ENCODE peak calls at places on chromosome 4, in four cellular contexts. A, T, I and X are unnamed samples.

GRCh38 chr4:142420461-142421095 is 425.5 kb downstream of the INPP4B start:
- DNase-seq in A (no peak), I (no peak), T (no peak), X (no peak)

GRCh38 chr4:127730142-127730913 is at the start of gene SLC25A31:
- DNase-seq in A (no peak), I (no peak), T (no peak), X (no peak)

GRCh38 chr4:12924253-12924652 is 559.9 kb downstream of the RAB28 start:
- DNase-seq in I (no peak), A (no peak), T (no peak), X (no peak)

GRCh38 chr4:173328236-173328901 is 5.8 kb downstream of the HMGB2 start:
- DNase-seq in T (no peak), A (no peak), I (no peak), X (no peak)

GRCh38 chr4:109735566-109736454 is 5.9 kb upstream of the PLA2G12A start:
- DNase-seq in A (no peak), T (no peak), I (no peak), X (no peak)

GRCh38 chr4:68576272-68577100 is at the start of gene UGT2B17:
- DNase-seq in A (no peak), I (no peak), T (no peak), X (no peak)

GRCh38 chr4:55122235-55122634 is 3.2 kb downstream of the KDR start:
- DNase-seq in A (no peak), I (no peak), T (no peak), X (no peak)

GRCh38 chr4:4480685-4481393 is 61.0 kb downstream of the STX18 start:
- DNase-seq in I (no peak), A (peak), T (no peak), X (no peak)

GRCh38 chr4:139951051-139951450 is 202.9 kb downstream of the MAML3 start:
- DNase-seq in T (no peak), I (no peak), A (peak), X (no peak)

GRCh38 chr4:22625301-22625700 is 67.4 kb upstream of the GBA3 start:
- DNase-seq in I (no peak), T (no peak), A (no peak), X (no peak)

GRCh38 chr4:41644288-41644914 is 104.1 kb downstream of the PHOX2B start:
- DNase-seq in I (peak), T (no peak), A (peak), X (peak)

GRCh38 chr4:148225639-148226038 is 216.6 kb downstream of the NR3C2 start:
- DNase-seq in A (peak), T (no peak), I (no peak), X (no peak)

GRCh38 chr4:32748061-32748460 is 2027.9 kb downstream of the PCDH7 start:
- DNase-seq in A (no peak), I (no peak), T (no peak), X (no peak)

GRCh38 chr4:1723131-1723801 is 1.9 kb downstream of the TACC3 start:
- DNase-seq in A (no peak), I (no peak), T (no peak), X (peak)

GRCh38 chr4:112284662-112285411 is 867 bp downstream of the TIFA start:
- DNase-seq in A (no peak), T (no peak), I (no peak), X (no peak)

GRCh38 chr4:156517546-156517945 is 454.1 kb downstream of the PDGFC start:
- DNase-seq in I (no peak), T (no peak), A (no peak), X (no peak)

GRCh38 chr4:67522851-67523671 is 22.2 kb downstream of the CENPC start:
- DNase-seq in I (no peak), A (peak), T (no peak), X (no peak)

GRCh38 chr4:119512398-119512797 is 116.2 kb downstream of the PDE5A start:
- DNase-seq in I (no peak), A (no peak), T (no peak), X (no peak)

GRCh38 chr4:119510750-119511149 is 117.9 kb downstream of the PDE5A start:
- DNase-seq in A (no peak), T (no peak), I (no peak), X (no peak)

GRCh38 chr4:119504616-119505015 is 124.0 kb downstream of the PDE5A start:
- DNase-seq in I (no peak), A (no peak), T (no peak), X (no peak)

GRCh38 chr4:119506761-119507160 is 121.8 kb downstream of the PDE5A start:
- DNase-seq in T (no peak), I (no peak), A (no peak), X (no peak)

DNA sequence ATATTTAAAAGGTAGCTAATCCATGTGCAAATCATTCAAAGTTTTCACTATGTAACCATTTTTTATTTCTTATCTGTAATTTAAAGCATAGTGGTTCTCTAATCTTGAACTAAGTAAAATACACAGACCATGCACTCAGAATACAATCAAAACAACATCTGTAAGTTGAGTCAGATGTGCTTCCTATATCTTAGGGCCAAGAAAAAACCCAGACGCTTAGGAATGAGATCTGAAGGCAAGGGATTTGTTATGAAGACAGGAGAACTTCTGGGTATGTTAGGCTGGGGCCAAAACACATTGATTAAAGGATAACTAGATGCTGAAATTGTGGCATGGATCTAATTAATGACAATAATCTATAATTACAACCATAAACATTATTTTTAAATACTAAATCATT is 120.3 kb downstream of the PDE5A start:
- DNase-seq in I (no peak), T (no peak), A (no peak), X (no peak)
- TF ChIP-seq CTCF in I (no peak), T (no peak), A (no peak), X (no peak)

GRCh38 chr4:138576684-138577083 is 334.5 kb upstream of the SLC7A11 start:
- DNase-seq in I (no peak), T (peak), A (peak), X (no peak)
- TF ChIP-seq CTCF in I (no peak), T (peak), A (peak), X (no peak)

DNA sequence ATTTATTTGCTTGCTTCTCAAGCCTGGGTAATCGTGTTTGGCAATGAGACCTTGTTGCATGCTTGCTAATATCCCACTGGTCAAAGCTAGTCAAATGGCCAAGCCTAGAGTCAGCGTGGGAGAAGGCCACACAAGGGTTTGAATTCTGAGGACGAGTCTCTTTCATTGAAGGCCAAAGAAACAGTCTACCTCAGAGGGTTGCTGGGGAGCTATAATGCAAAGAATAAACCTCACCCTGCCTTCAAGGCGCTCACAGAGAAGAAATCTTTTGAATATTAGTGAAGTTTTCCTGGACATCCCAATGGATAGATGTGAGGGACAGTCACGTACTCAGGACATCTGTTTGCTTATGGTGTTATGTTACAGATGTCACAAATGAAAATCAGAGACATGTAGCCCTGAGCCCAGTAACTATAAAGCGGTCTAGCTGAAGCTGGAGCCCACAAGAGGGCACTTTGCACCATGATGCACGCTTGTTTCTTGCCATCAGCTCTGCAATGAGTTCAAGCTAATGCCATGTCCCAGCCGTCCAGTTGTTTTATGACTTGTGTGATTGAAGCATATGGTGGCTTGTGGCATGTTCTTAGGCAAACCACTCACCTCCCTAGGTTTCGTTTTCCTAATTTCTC is 1.1 kb upstream of the TLR3 start:
- DNase-seq in A (peak), I (peak), T (peak), X (peak)
- TF ChIP-seq CTCF in A (peak), I (peak), T (peak), X (peak)

GRCh38 chr4:56128231-56128630 is 179.5 kb downstream of the CEP135 start:
- DNase-seq in T (no peak), A (peak), I (no peak), X (no peak)

GRCh38 chr4:56130609-56131150 is 181.9 kb downstream of the CEP135 start:
- DNase-seq in A (peak), I (no peak), T (no peak), X (no peak)

GRCh38 chr4:56132835-56133234 is 184.1 kb downstream of the CEP135 start:
- DNase-seq in T (no peak), I (no peak), A (no peak), X (no peak)

GRCh38 chr4:56127698-56128097 is 179.0 kb downstream of the CEP135 start:
- DNase-seq in I (no peak), T (no peak), A (no peak), X (no peak)

GRCh38 chr4:56129431-56129861 is 180.7 kb downstream of the CEP135 start:
- DNase-seq in A (no peak), T (peak), I (no peak), X (no peak)
- TF ChIP-seq CTCF in A (peak), T (peak), I (no peak), X (no peak)

GRCh38 chr4:8112036-8112576 is 46.5 kb downstream of the ABLIM2 start:
- DNase-seq in A (no peak), T (no peak), I (no peak), X (no peak)

GRCh38 chr4:8109406-8110065 is 49.1 kb downstream of the ABLIM2 start:
- DNase-seq in T (no peak), A (no peak), I (no peak), X (no peak)

GRCh38 chr4:8108991-8109390 is 49.6 kb downstream of the ABLIM2 start:
- DNase-seq in T (no peak), A (no peak), I (no peak), X (no peak)

GRCh38 chr4:8108261-8108660 is 50.4 kb downstream of the ABLIM2 start:
- DNase-seq in I (no peak), A (no peak), T (no peak), X (no peak)

GRCh38 chr4:8110071-8110986 is 48.3 kb downstream of the ABLIM2 start:
- DNase-seq in I (no peak), T (no peak), A (no peak), X (no peak)
- TF ChIP-seq CTCF in I (no peak), T (no peak), A (no peak), X (no peak)

DNA sequence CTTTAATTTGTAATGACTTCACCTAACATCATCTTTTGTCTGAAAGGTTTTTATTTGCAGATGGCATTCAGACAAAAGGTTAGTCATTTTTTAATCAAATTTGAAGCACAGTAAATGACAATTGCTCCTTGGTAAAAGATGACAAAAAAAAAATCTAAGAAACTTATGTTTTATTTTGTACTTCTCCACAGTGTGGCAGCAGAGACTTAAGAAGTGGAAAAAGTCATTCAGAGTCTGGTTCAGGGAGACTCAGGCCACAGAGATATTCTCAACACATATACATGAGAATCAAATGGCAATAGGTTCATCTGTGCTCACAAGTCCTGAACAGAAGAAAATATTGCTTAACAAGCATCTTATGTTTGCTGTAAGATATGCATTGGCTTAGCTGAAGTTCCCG is 436.2 kb downstream of the KCNIP4 start:
- DNase-seq in T (peak), I (no peak), A (peak), X (no peak)
- TF ChIP-seq CTCF in T (peak), I (peak), A (peak), X (no peak)

GRCh38 chr4:140980426-140981200 is 152.7 kb downstream of the RNF150 start:
- DNase-seq in I (no peak), T (no peak), A (no peak), X (no peak)

GRCh38 chr4:140986045-140986444 is 147.2 kb downstream of the RNF150 start:
- DNase-seq in T (no peak), A (no peak), I (no peak), X (no peak)

GRCh38 chr4:140982613-140983340 is 150.5 kb downstream of the RNF150 start:
- DNase-seq in I (no peak), A (no peak), T (no peak), X (no peak)
- TF ChIP-seq CTCF in I (no peak), A (no peak), T (no peak), X (no peak)

GRCh38 chr4:9771069-9771468 is 10.4 kb upstream of the DRD5 start:
- DNase-seq in A (no peak), T (no peak), I (no peak), X (no peak)

GRCh38 chr4:9762823-9763475 is 18.5 kb upstream of the DRD5 start:
- DNase-seq in I (peak), T (peak), A (peak), X (no peak)

GRCh38 chr4:9764155-9764696 is 17.2 kb upstream of the DRD5 start:
- DNase-seq in I (no peak), T (no peak), A (no peak), X (no peak)

DNA sequence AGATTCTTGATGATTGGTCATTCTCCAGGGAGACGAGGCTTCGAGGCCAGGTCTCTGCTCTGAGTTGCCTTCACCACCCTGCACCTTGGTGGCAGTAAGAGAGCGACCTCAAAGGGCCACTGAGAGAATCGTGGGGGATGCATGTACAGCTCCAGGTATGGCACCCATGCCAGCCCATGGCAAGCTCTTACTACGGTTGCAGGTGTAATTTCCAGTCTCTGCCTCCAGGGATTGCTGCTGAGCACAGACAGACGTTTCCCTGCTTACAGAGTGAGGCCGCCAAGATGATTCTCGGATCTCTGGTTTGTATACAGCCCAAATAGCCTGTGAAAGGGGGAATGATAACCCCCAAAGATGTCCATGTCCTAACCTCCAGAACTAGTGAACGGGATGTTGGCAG is 16.3 kb upstream of the DRD5 start:
- DNase-seq in T (peak), A (peak), I (no peak), X (no peak)
- TF ChIP-seq CTCF in T (peak), A (peak), I (no peak), X (no peak)

GRCh38 chr4:153083447-153083921 is 120.8 kb upstream of the TRIM2 start:
- DNase-seq in T (peak), A (peak), I (peak), X (no peak)
- TF ChIP-seq CTCF in T (peak), A (peak), I (peak), X (peak)